ENCODE peak calls at places on chromosomes 12 and 14, in six cellular contexts. X is left lung, P is WTC11, Y is heart left ventricle, D is Calu3, V is PC-3. L is an unnamed sample.

GRCh38 chr12:31440134-31440533 is 114.2 kb upstream of the SINHCAF start:
- DNase-seq in X (no peak), P (no peak), Y (no peak), D (no peak), V (no peak), L (no peak)

GRCh38 chr14:96077983-96078686 is 39.0 kb downstream of the C14orf132 start:
- DNase-seq in X (peak; percentile 22), P (no peak), Y (no peak), D (no peak), V (no peak), L (peak; percentile 59)

GRCh38 chr12:30719060-30719459 is 23.4 kb upstream of the IPO8 start:
- DNase-seq in X (no peak), P (no peak), Y (no peak), D (no peak), V (peak; percentile 27), L (no peak)

GRCh38 chr12:70661762-70662161 is 24.5 kb upstream of the PTPRB start:
- DNase-seq in X (no peak), P (no peak), Y (no peak), D (no peak), V (peak; percentile 43), L (no peak)

GRCh38 chr12:19848426-19848825 is 409.1 kb downstream of the AEBP2 start:
- DNase-seq in X (no peak), P (no peak), Y (no peak), D (no peak), V (no peak), L (no peak)

GRCh38 chr12:52258335-52258901 is 16.0 kb upstream of the KRT86 start:
- DNase-seq in X (no peak), P (peak; percentile 64), Y (no peak), D (no peak), V (no peak), L (no peak)

GRCh38 chr14:101125719-101126375 is 222.3 kb upstream of the RTL1 start:
- DNase-seq in X (no peak), P (no peak), Y (no peak), D (no peak), V (no peak), L (peak; percentile 82)

GRCh38 chr12:12405882-12406281 is 49.0 kb downstream of the BORCS5 start:
- DNase-seq in X (peak; percentile 60), P (no peak), Y (no peak), D (peak; percentile 49), V (peak; percentile 49), L (no peak)

GRCh38 chr12:50533203-50533584 is 28.4 kb downstream of the DIP2B start:
- DNase-seq in X (no peak), P (no peak), Y (no peak), D (no peak), V (peak; percentile 52), L (no peak)

GRCh38 chr14:94132285-94132887 is 3.0 kb upstream of the IFI27L2 start:
- DNase-seq in X (no peak), P (peak; percentile 50), Y (no peak), D (peak; percentile 74), V (peak; percentile 78), L (no peak)

GRCh38 chr12:120538281-120539156 is 4.4 kb downstream of the RNF10 start:
- DNase-seq in X (peak; percentile 60), P (no peak), Y (peak; percentile 87), D (peak; percentile 78), V (peak; percentile 94), L (no peak)

GRCh38 chr12:66662179-66662578 is 16.7 kb downstream of the GRIP1 start:
- DNase-seq in X (no peak), P (no peak), Y (no peak), D (no peak), V (peak; percentile 90), L (no peak)

GRCh38 chr14:75335588-75335987 is 57.0 kb downstream of the FOS start:
- DNase-seq in X (no peak), P (no peak), Y (no peak), D (no peak), V (no peak), L (no peak)

GRCh38 chr12:122527478-122527944 is 462 bp downstream of the KNTC1 start:
- DNase-seq in X (peak; percentile 46), P (no peak), Y (no peak), D (peak; percentile 22), V (peak; percentile 47), L (no peak)

GRCh38 chr14:68079941-68080697 is 260.5 kb downstream of the RAD51B start:
- DNase-seq in X (no peak), P (no peak), Y (no peak), D (no peak), V (no peak), L (no peak)

GRCh38 chr14:52844262-52845060 is 53.1 kb upstream of the GNPNAT1 start:
- DNase-seq in X (no peak), P (no peak), Y (no peak), D (no peak), V (no peak), L (no peak)

GRCh38 chr14:50342211-50343080 is 30.3 kb downstream of the DMAC2L start:
- DNase-seq in X (peak; percentile 48), P (peak; percentile 50), Y (peak; percentile 58), D (no peak), V (peak; percentile 86), L (no peak)

GRCh38 chr12:118292836-118293235 is 79.9 kb downstream of the TAOK3 start:
- DNase-seq in X (no peak), P (no peak), Y (no peak), D (no peak), V (no peak), L (no peak)

GRCh38 chr12:115103884-115104883 is 420.2 kb upstream of the TBX3 start:
- DNase-seq in X (no peak), P (no peak), Y (peak; percentile 63), D (no peak), V (no peak), L (no peak)

GRCh38 chr12:124396544-124397398 is 101.9 kb downstream of the RFLNA start:
- DNase-seq in X (no peak), P (no peak), Y (peak; percentile 67), D (peak; percentile 76), V (no peak), L (no peak)

GRCh38 chr14:67562025-67562775 is 29.1 kb downstream of the PLEKHH1 start:
- DNase-seq in X (no peak), P (no peak), Y (no peak), D (no peak), V (no peak), L (peak; percentile 59)

GRCh38 chr14:75711796-75712211 is 50.8 kb downstream of the TTLL5 start:
- DNase-seq in X (peak; percentile 76), P (peak; percentile 13), Y (peak; percentile 67), D (peak; percentile 85), V (peak; percentile 96), L (peak; percentile 92)

GRCh38 chr12:81617915-81618314 is 141.2 kb downstream of the PPFIA2 start:
- DNase-seq in X (no peak), P (no peak), Y (no peak), D (no peak), V (no peak), L (no peak)

GRCh38 chr14:66043921-66044320 is 442.2 kb upstream of the CCDC196 start:
- DNase-seq in X (no peak), P (no peak), Y (no peak), D (no peak), V (no peak), L (no peak)

GRCh38 chr12:1799882-1800645 is 20.3 kb upstream of the LRTM2 start:
- DNase-seq in X (no peak), P (no peak), Y (no peak), D (no peak), V (no peak), L (peak; percentile 86)

GRCh38 chr14:58731465-58732330 is 93.9 kb downstream of the DACT1 start:
- DNase-seq in X (no peak), P (no peak), Y (no peak), D (peak; percentile 9), V (peak; percentile 100), L (no peak)

GRCh38 chr12:21662122-21662792 is 4.6 kb upstream of the LDHB start:
- DNase-seq in X (no peak), P (no peak), Y (no peak), D (no peak), V (no peak), L (no peak)

GRCh38 chr12:32756476-32757158 is 920 bp upstream of the YARS2 start:
- DNase-seq in X (no peak), P (no peak), Y (no peak), D (no peak), V (peak; percentile 55), L (no peak)

GRCh38 chr12:3304436-3305135 is 186.4 kb upstream of the PRMT8 start:
- DNase-seq in X (no peak), P (no peak), Y (no peak), D (peak; percentile 64), V (peak; percentile 93), L (no peak)

GRCh38 chr12:2687058-2687457 is 107.7 kb upstream of the FKBP4 start:
- DNase-seq in X (no peak), P (no peak), Y (no peak), D (no peak), V (no peak), L (no peak)

GRCh38 chr12:8581098-8581784 is 31.4 kb downstream of the AICDA start:
- DNase-seq in X (no peak), P (no peak), Y (no peak), D (no peak), V (no peak), L (no peak)

GRCh38 chr12:56932867-56933266 is 1.3 kb downstream of the SDR9C7 start:
- DNase-seq in X (peak; percentile 52), P (no peak), Y (peak; percentile 50), D (no peak), V (no peak), L (no peak)

GRCh38 chr12:31736472-31736871 is 7.7 kb upstream of the AMN1 start:
- DNase-seq in X (no peak), P (no peak), Y (no peak), D (no peak), V (peak; percentile 60), L (no peak)

DNA sequence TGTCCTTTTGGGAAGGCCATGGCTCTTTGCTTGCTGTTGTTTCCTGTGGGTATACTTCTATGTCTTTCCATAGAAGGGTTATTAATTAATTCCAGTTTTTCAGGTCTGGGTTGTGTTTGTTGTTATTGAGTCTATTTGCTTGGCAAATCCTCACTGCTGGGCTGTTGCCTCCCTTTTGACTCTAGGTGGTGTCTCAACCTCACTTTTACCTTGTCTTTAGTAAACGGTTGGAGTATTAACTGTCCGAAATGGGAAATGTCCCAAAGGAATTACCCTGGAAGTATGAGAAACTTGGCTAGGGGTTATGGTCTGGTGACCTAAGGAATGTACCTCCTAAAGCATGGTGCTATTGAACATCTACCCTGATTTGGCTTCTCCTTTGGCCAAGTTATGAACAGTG is 16.7 kb downstream of the PRH1 start:
- DNase-seq in X (no peak), P (no peak), Y (no peak), D (no peak), V (peak; percentile 5), L (no peak)
- TF ChIP-seq CTCF in X (no peak), P (no peak), Y (no peak), D (no peak), V (no peak), L (no peak)

GRCh38 chr12:22923768-22924167 is 298.8 kb downstream of the ETNK1 start:
- DNase-seq in X (no peak), P (no peak), Y (no peak), D (no peak), V (no peak), L (no peak)
- TF ChIP-seq CTCF in X (no peak), P (no peak), Y (no peak), D (no peak), V (no peak), L (no peak)

GRCh38 chr14:24273422-24273998 is 2.1 kb upstream of the RABGGTA start:
- DNase-seq in X (no peak), P (no peak), Y (no peak), D (no peak), V (peak; percentile 16), L (no peak)
- TF ChIP-seq CTCF in X (no peak), P (no peak), Y (no peak), D (no peak), V (peak; percentile 38), L (no peak)

GRCh38 chr14:24215495-24216344 is at the start of gene MDP1:
- DNase-seq in X (peak; percentile 88), P (peak; percentile 85), Y (peak; percentile 84), D (peak; percentile 80), V (peak; percentile 93), L (no peak)
- TF ChIP-seq CTCF in X (peak; percentile 22), P (no peak), Y (peak; percentile 16), D (no peak), V (peak; percentile 76), L (peak; percentile 79)

L was measured in chondrocyte.